ENCODE peak calls at places on chromosomes 6 and 20, in eight cellular contexts. R, V, X, K, I, Y, B and C are unnamed samples.

GRCh38 chr6:33822575-33823395 is 19.0 kb upstream of the MLN start:
- DNase-seq in R (peak; percentile 66), V (no peak), X (no peak), K (no peak), I (no peak), Y (peak; percentile 47), B (no peak), C (no peak)

GRCh38 chr20:37209661-37210314 is 30.4 kb upstream of the MROH8 start:
- DNase-seq in R (no peak), V (no peak), X (no peak), K (no peak), I (no peak), Y (no peak), B (no peak), C (no peak)

GRCh38 chr6:165308926-165309731 is at the start of gene C6orf118:
- DNase-seq in R (no peak), V (peak; percentile 56), X (peak; percentile 29), K (peak; percentile 59), I (no peak), Y (peak; percentile 40), B (peak; percentile 65), C (no peak)

GRCh38 chr20:47377122-47377722 is 20.7 kb upstream of the ZMYND8 start:
- DNase-seq in R (no peak), V (no peak), X (no peak), K (no peak), I (no peak), Y (no peak), B (no peak), C (no peak)

GRCh38 chr20:2578430-2579192 is 42.2 kb downstream of the TMC2 start:
- DNase-seq in R (no peak), V (no peak), X (no peak), K (no peak), I (peak; percentile 21), Y (peak; percentile 56), B (no peak), C (no peak)

GRCh38 chr6:34953084-34954025 is 64.3 kb downstream of the ANKS1A start:
- DNase-seq in R (peak; percentile 6), V (no peak), X (peak; percentile 68), K (peak; percentile 31), I (no peak), Y (peak; percentile 20), B (no peak), C (no peak)

GRCh38 chr20:62170536-62170935 is 12.3 kb upstream of the MTG2 start:
- DNase-seq in R (no peak), V (no peak), X (no peak), K (no peak), I (no peak), Y (no peak), B (no peak), C (no peak)

GRCh38 chr20:33068251-33068939 is 11.0 kb upstream of the BPIFB4 start:
- DNase-seq in R (no peak), V (no peak), X (no peak), K (no peak), I (no peak), Y (no peak), B (no peak), C (no peak)

GRCh38 chr20:35190556-35190955 is 18.7 kb downstream of the PROCR start:
- DNase-seq in R (no peak), V (no peak), X (peak; percentile 8), K (no peak), I (no peak), Y (no peak), B (no peak), C (no peak)

GRCh38 chr20:38724603-38725457 is 544 bp downstream of the SLC32A1 start:
- DNase-seq in R (no peak), V (no peak), X (no peak), K (no peak), I (no peak), Y (no peak), B (no peak), C (peak; percentile 61)

GRCh38 chr6:121516331-121516730 is 80.9 kb downstream of the GJA1 start:
- DNase-seq in R (no peak), V (no peak), X (no peak), K (no peak), I (no peak), Y (no peak), B (no peak), C (no peak)

GRCh38 chr20:16711859-16712258 is 18.0 kb upstream of the SNRPB2 start:
- DNase-seq in R (no peak), V (no peak), X (no peak), K (no peak), I (no peak), Y (peak; percentile 76), B (no peak), C (no peak)

GRCh38 chr6:157557541-157557940 is 176.6 kb downstream of the ZDHHC14 start:
- DNase-seq in R (no peak), V (no peak), X (no peak), K (no peak), I (no peak), Y (peak; percentile 42), B (no peak), C (peak; percentile 61)

GRCh38 chr20:47118201-47118600 is 223.6 kb downstream of the EYA2 start:
- DNase-seq in R (no peak), V (no peak), X (peak; percentile 26), K (no peak), I (no peak), Y (no peak), B (no peak), C (no peak)

DNA sequence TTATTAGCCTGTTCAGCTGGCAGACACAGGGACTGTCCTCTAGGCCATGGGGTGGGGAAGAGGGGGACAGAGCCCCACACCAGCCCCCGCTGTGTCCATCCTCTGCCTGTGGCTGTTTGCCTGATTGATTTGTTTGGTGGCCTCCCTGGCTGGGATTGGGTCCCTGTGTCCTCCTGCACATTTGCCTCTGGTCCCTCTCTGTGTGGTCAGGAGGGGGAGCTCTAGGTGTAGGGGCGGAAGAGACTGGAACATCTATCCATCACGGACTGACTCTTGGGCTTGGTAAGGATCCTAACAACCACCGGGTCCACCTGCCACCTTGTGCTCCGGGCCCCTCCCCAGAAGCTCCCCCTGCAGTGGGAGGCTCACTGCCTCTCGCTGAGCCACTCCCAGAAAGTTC is 38.4 kb upstream of the CCDC167 start:
- DNase-seq in R (peak; percentile 45), V (no peak), X (no peak), K (no peak), I (no peak), Y (peak; percentile 40), B (no peak), C (peak; percentile 67)
- TF ChIP-seq CTCF in R (peak; percentile 82), V (no peak), X (no peak), K (peak; percentile 46), I (no peak), Y (peak; percentile 65), B (no peak), C (peak; percentile 38)

DNA sequence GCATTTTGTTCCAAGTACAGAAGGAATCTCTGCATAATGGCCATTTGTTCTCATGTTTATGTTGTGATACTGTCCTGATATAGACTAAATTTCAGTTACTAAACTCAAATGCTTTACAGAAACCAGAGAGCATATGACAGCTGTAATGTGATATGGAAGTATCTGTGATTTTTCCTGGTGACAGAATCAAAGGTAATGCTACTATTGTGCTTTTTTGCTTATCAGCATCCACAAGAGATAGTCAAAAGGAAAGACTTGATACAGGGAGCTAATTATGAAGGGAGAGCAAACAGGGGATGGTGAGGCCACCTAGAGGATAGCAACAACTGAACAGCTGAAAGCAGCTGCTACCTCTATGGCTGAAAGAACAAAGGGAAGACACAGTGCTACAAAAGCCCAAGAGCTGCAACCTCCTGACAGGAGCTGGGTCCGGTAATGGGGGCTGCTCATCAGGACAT is 181.4 kb downstream of the PHF3 start:
- DNase-seq in R (no peak), V (no peak), X (no peak), K (no peak), I (no peak), Y (peak; percentile 34), B (no peak), C (no peak)
- TF ChIP-seq CTCF in R (peak; percentile 39), V (no peak), X (peak; percentile 26), K (peak; percentile 29), I (no peak), Y (peak; percentile 34), B (no peak), C (no peak)

GRCh38 chr6:7454696-7455095 is 65.1 kb downstream of the RIOK1 start:
- DNase-seq in R (no peak), V (no peak), X (no peak), K (no peak), I (no peak), Y (no peak), B (no peak), C (no peak)

GRCh38 chr6:7449018-7449417 is 59.4 kb downstream of the RIOK1 start:
- DNase-seq in R (no peak), V (no peak), X (no peak), K (no peak), I (no peak), Y (no peak), B (no peak), C (no peak)

GRCh38 chr6:7448232-7448631 is 58.6 kb downstream of the RIOK1 start:
- DNase-seq in R (no peak), V (no peak), X (no peak), K (no peak), I (no peak), Y (no peak), B (no peak), C (no peak)

GRCh38 chr6:7451321-7451720 is 61.7 kb downstream of the RIOK1 start:
- DNase-seq in R (no peak), V (no peak), X (no peak), K (no peak), I (no peak), Y (no peak), B (no peak), C (no peak)

GRCh38 chr6:7452898-7453297 is 63.3 kb downstream of the RIOK1 start:
- DNase-seq in R (no peak), V (no peak), X (no peak), K (no peak), I (no peak), Y (no peak), B (no peak), C (no peak)
- TF ChIP-seq CTCF in R (no peak), V (no peak), X (no peak), K (no peak), I (no peak), Y (no peak), B (no peak), C (no peak)

DNA sequence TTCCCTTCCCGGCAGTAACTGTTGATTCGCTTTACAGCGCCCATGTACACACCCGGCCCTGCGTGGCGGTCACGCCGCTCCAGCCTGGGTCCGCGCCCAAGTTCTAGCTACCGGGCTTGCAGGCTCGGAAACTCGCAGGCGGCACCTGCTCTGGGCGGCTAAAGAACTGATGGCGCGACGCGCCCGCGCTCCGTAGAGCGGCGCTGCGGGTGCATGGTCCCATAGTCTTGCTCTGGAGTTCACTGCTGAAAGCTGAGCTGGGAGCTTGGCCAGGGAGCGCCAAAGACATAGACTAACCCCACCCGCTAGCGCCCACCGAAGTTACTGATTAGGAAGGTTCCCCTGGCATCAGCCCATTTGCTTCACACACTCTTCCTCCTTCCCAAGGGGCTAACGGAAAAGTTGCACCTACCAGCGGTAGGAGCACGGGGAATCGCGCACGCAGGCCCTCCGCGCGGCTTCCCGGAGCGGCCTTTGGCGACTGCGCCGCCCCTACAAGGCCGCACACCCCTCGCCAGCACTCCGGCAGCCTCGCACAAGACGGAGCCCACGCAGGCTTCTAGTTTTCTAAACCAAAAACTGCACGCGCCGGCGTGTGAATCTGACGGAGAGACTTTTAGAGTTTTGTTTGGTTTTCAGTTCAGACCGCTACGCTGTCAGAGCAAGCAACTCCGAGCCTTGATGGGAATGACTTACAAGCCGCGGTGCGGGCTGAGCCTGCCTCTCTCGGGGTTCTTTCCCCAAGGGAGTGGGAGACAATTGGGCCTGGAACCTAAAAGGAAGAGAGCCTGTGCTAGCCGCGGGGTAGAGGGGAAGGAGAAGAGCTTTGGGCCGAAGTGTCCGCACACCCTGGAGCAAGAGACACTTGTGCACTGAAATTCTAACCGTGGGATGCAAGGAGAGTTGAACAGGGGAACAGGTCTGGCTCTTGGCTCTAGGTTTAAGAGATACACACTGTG is 994 bp upstream of the POU3F2 start:
- DNase-seq in R (no peak), V (no peak), X (peak; percentile 39), K (no peak), I (no peak), Y (peak; percentile 24), B (peak; percentile 68), C (no peak)
- TF ChIP-seq CTCF in R (no peak), V (no peak), X (no peak), K (no peak), I (no peak), Y (no peak), B (no peak), C (no peak)